ENCODE peak calls at places on chromosomes 4 and X, in four cellular contexts. C is heart left ventricle, B is GM23338, L is upper lobe of left lung. M is an unnamed sample.

GRCh38 chr4:89212666-89213381 is 94.8 kb downstream of the GPRIN3 start:
- DNase-seq in C (no peak), B (no peak), L (no peak), M (no peak)

GRCh38 chrX:133660356-133660755 is 245.1 kb upstream of the GPC4 start:
- DNase-seq in C (no peak), B (no peak), L (no peak), M (no peak)

GRCh38 chr4:10007436-10007740 is 13.9 kb downstream of the SLC2A9 start:
- DNase-seq in C (no peak), B (no peak), L (no peak), M (no peak)

GRCh38 chr4:158131037-158131436 is 41.8 kb downstream of the GASK1B start:
- DNase-seq in C (no peak), B (no peak), L (no peak), M (no peak)

GRCh38 chr4:130359537-130359936 is 1263.6 kb downstream of the C4orf33 start:
- DNase-seq in C (no peak), B (peak), L (no peak), M (no peak)

GRCh38 chr4:126441173-126441810 is 1126.5 kb downstream of the FAT4 start:
- DNase-seq in C (no peak), B (no peak), L (no peak), M (no peak)

GRCh38 chrX:107764845-107765608 is 10.6 kb downstream of the TSC22D3 start:
- DNase-seq in C (no peak), B (no peak), L (no peak), M (no peak)

GRCh38 chr4:114373508-114373907 is 225.1 kb upstream of the UGT8 start:
- DNase-seq in C (no peak), B (no peak), L (no peak), M (no peak)

GRCh38 chr4:24630937-24631336 is 46.6 kb upstream of the DHX15 start:
- DNase-seq in C (no peak), B (no peak), L (no peak), M (no peak)

GRCh38 chr4:69617083-69617694 is 22.3 kb downstream of the UGT2A2 start:
- DNase-seq in C (no peak), B (peak), L (no peak), M (no peak)

GRCh38 chr4:1449475-1449832 is 43.2 kb upstream of the NKX1-1 start:
- DNase-seq in C (no peak), B (no peak), L (peak), M (no peak)

GRCh38 chr4:43132010-43132582 is 239.6 kb downstream of the GRXCR1 start:
- DNase-seq in C (peak), B (peak), L (peak), M (peak)

GRCh38 chrX:9656277-9656676 is 109.4 kb downstream of the GPR143 start:
- DNase-seq in C (peak), B (no peak), L (no peak), M (no peak)

GRCh38 chrX:115892787-115893671 is 277.5 kb upstream of the AGTR2 start:
- DNase-seq in C (peak), B (peak), L (no peak), M (no peak)

GRCh38 chr4:156971623-156972369 is at the start of gene PDGFC:
- DNase-seq in C (peak), B (peak), L (peak), M (peak)

GRCh38 chrX:35682481-35682880 is 115.7 kb upstream of the MAGEB16 start:
- DNase-seq in C (no peak), B (no peak), L (no peak), M (no peak)

GRCh38 chrX:96619588-96619987 is 65.1 kb upstream of the DIAPH2 start:
- DNase-seq in C (no peak), B (no peak), L (no peak), M (no peak)

GRCh38 chr4:122921971-122922876 is at the start of gene NUDT6:
- DNase-seq in C (peak), B (peak), L (peak), M (peak)

GRCh38 chr4:52588097-52588496 is 71.0 kb downstream of the USP46 start:
- DNase-seq in C (no peak), B (peak), L (no peak), M (no peak)

GRCh38 chr4:186068581-186069402 is at the start of gene TLR3:
- DNase-seq in C (no peak), B (no peak), L (no peak), M (no peak)

GRCh38 chr4:7139167-7139979 is 53.0 kb upstream of the SORCS2 start:
- DNase-seq in C (no peak), B (no peak), L (no peak), M (no peak)

GRCh38 chrX:45801554-45801953 is 600.9 kb upstream of the DIPK2B start:
- DNase-seq in C (no peak), B (peak), L (no peak), M (no peak)

GRCh38 chr4:105061136-105061696 is 85.5 kb upstream of the TET2 start:
- DNase-seq in C (no peak), B (peak), L (no peak), M (no peak)

GRCh38 chrX:115712484-115712883 is 151.5 kb downstream of the PLS3 start:
- DNase-seq in C (no peak), B (no peak), L (no peak), M (no peak)

GRCh38 chr4:139337612-139338011 is 35.3 kb upstream of the NDUFC1 start:
- DNase-seq in C (no peak), B (no peak), L (no peak), M (no peak)

GRCh38 chrX:124289443-124289842 is 43.0 kb upstream of the TEX13D start:
- DNase-seq in C (no peak), B (peak), L (no peak), M (no peak)

GRCh38 chrX:25151749-25152148 is 136.0 kb upstream of the ARX start:
- DNase-seq in C (no peak), B (no peak), L (no peak), M (no peak)

GRCh38 chrX:41705680-41706374 is 17.1 kb downstream of the GPR34 start:
- DNase-seq in C (no peak), B (no peak), L (no peak), M (no peak)

GRCh38 chr4:16264798-16265197 is 38.5 kb upstream of the TAPT1 start:
- DNase-seq in C (no peak), B (peak), L (no peak), M (no peak)

GRCh38 chr4:143406523-143406922 is 69.8 kb downstream of the GAB1 start:
- DNase-seq in C (peak), B (no peak), L (no peak), M (no peak)

GRCh38 chrX:68599256-68600152 is 48.0 kb upstream of the STARD8 start:
- DNase-seq in C (no peak), B (peak), L (no peak), M (no peak)
- TF ChIP-seq CTCF in C (peak), B (peak), L (peak), M (peak)

GRCh38 chr4:150297861-150298474 is 219.7 kb downstream of the DCLK2 start:
- DNase-seq in C (no peak), B (peak), L (no peak), M (no peak)
- TF ChIP-seq CTCF in C (peak), B (peak), L (peak), M (peak)

DNA sequence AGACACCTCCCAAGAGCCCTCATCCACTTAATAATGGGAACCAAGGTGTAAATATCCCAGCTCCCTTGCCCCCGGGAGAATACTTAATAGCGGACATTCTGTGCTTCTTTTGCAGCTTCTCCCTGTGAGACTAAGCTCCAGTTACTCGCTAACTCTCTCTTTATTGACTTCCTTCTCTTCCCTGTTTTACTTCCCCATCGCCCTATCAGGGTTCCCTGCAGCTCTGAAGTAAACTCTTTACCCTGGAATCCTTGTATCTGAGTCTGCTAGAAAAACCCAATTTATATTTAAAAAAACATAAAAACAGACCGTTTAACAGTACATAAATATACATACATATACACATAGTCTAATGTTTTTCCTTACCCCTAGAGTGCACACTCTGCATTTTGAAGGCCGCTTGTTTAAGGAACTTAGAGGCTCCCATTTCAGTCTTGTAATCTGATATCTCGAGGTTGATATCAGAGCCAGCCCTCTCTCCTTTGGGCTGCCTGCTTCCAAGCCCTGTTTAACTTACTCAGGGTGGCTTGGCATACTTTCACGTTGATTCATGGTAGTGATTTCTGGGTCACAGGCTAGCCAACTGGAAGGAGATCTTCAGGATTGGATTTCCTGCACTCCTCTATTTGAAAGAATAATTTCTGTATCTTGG is 177.4 kb upstream of the SCML1 start:
- DNase-seq in C (no peak), B (peak), L (no peak), M (no peak)
- TF ChIP-seq CTCF in C (no peak), B (no peak), L (no peak), M (no peak)

DNA sequence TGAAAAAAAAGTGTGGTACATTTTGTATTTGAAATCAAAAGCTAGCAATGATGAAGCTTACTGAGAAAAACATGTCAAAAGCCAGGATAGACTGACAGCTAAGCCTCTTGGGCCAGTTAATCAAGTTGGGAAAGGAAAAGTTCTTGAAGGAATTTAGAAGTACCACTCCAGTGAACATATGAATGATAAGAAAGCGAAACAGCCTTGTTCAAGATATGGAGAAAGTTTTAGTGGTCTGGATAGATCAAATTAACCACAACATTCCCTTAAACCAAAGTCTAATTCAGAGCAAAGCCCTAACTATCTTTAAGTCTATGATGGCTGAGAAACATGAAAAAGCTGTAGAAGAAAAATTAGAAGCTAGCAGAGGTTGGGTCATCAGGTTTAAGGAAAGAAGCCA is 268.3 kb downstream of the PDHA2 start:
- DNase-seq in C (no peak), B (no peak), L (no peak), M (no peak)
- TF ChIP-seq CTCF in C (no peak), B (no peak), L (no peak), M (no peak)

DNA sequence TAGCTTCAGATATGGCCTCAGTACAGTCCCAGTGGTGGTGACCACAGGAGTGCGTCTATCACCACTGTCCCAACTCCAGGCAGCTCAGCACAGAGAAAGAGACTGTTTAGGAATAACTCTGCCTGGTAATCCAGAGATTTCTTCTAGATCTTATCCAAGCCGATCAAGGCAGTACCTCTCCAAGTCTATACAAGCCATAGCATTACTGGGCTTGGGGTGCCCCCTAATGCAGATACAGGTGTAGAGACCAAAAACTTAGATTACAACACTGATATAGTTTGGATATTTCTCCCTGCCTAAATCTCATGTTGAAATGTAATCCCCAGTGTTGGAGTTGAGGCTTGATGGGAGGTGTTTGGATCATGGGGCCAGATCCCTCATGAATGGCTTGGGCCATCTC is 100.9 kb downstream of the PTCHD1 start:
- DNase-seq in C (no peak), B (peak), L (no peak), M (no peak)
- TF ChIP-seq CTCF in C (no peak), B (no peak), L (no peak), M (no peak)

GRCh38 chr4:40630335-40631021 is 814 bp upstream of the RBM47 start:
- DNase-seq in C (peak), B (peak), L (peak), M (peak)
- TF ChIP-seq CTCF in C (no peak), B (no peak), L (no peak), M (no peak)

GRCh38 chrX:135516376-135516775 is 4.1 kb upstream of the INTS6L start:
- DNase-seq in C (no peak), B (peak), L (no peak), M (no peak)
- TF ChIP-seq CTCF in C (no peak), B (peak), L (no peak), M (no peak)

GRCh38 chr4:56662782-56663468 is 18.2 kb downstream of the HOPX start:
- DNase-seq in C (no peak), B (peak), L (no peak), M (no peak)
- TF ChIP-seq CTCF in C (no peak), B (no peak), L (no peak), M (no peak)

DNA sequence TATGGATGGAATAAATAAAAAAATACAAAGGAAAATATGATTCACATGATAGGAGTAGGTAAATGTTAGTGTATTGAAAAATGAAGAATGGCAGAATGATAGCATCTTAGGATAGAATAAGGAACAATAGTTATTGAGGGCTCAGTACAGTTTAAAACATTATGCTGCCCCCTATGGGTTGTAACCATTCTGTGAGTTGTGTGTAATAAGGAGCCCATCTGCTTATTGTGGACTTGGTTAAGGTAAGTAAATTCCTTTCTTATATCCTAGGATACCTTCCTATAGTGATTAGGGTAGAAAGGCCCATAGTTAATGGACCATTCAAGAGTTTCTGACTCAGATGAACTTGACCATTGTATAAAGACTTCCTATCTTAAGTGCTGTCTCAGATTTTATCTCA is 195.8 kb downstream of the PDHA2 start:
- DNase-seq in C (no peak), B (peak), L (no peak), M (no peak)
- TF ChIP-seq CTCF in C (peak), B (peak), L (no peak), M (no peak)

GRCh38 chr4:137070614-137071013 is 461.7 kb downstream of the PCDH18 start:
- DNase-seq in C (no peak), B (peak), L (no peak), M (no peak)

GRCh38 chr4:137065306-137065705 is 467.0 kb downstream of the PCDH18 start:
- DNase-seq in C (no peak), B (peak), L (no peak), M (no peak)

GRCh38 chr4:137063961-137064360 is 468.3 kb downstream of the PCDH18 start:
- DNase-seq in C (no peak), B (no peak), L (no peak), M (no peak)

DNA sequence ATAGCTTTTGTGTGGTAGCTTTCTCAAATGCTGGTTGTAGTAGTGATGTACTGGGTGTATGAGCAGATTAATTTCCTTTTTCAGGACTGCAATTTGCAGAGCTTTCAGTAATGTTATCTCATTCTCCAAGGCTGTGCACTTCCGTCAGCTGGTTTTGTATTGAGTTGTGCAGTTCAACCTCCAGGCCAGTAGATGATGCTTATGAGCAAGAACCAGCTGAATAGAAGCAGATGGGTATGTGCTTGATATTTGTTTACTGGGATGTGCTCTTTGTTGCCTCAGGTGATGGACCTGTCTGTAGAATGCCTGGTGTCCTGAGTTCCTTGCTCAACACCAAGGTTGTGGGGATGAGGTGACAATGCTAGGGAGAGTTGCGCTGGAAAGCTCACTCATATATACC is 462.8 kb downstream of the PCDH18 start:
- DNase-seq in C (no peak), B (peak), L (no peak), M (no peak)
- TF ChIP-seq CTCF in C (no peak), B (peak), L (no peak), M (no peak)

M was measured in mesothelial cell of epicardium.